ENCODE peak calls at places on chromosomes 7 and 10, in nine cellular contexts. E, N, A, W, Z, R, B, V and L are unnamed samples.

GRCh38 chr7:83751217-83751616 is 102.3 kb upstream of the SEMA3E start:
- DNase-seq in E (peak), N (no peak), A (no peak), W (no peak), Z (no peak), R (no peak), B (no peak), V (no peak), L (no peak)

GRCh38 chr10:78510566-78511323 is 477.1 kb downstream of the RPS24 start:
- DNase-seq in E (no peak), N (no peak), A (no peak), W (no peak), Z (no peak), R (no peak), B (no peak), V (no peak), L (no peak)

GRCh38 chr7:93011351-93012294 is 106.2 kb downstream of the SAMD9 start:
- DNase-seq in E (peak), N (no peak), A (no peak), W (no peak), Z (no peak), R (no peak), B (no peak), V (no peak), L (no peak)

GRCh38 chr7:151382079-151382885 is 27.6 kb downstream of the WDR86 start:
- DNase-seq in E (no peak), N (no peak), A (no peak), W (no peak), Z (no peak), R (no peak), B (peak), V (no peak), L (no peak)

GRCh38 chr10:29767958-29768357 is 133.2 kb upstream of the SVIL start:
- DNase-seq in E (no peak), N (no peak), A (no peak), W (no peak), Z (no peak), R (no peak), B (no peak), V (no peak), L (no peak)

GRCh38 chr7:4266270-4267040 is 415.6 kb upstream of the FOXK1 start:
- DNase-seq in E (no peak), N (no peak), A (no peak), W (no peak), Z (peak), R (no peak), B (no peak), V (no peak), L (no peak)

GRCh38 chr7:146557971-146558469 is 441.4 kb downstream of the CNTNAP2 start:
- DNase-seq in E (no peak), N (no peak), A (no peak), W (no peak), Z (no peak), R (no peak), B (no peak), V (no peak), L (peak)

GRCh38 chr10:119211176-119211575 is 3.8 kb downstream of the GRK5 start:
- DNase-seq in E (peak), N (no peak), A (no peak), W (no peak), Z (no peak), R (no peak), B (no peak), V (no peak), L (no peak)

GRCh38 chr7:73606801-73607691 is 17.3 kb downstream of the MLXIPL start:
- DNase-seq in E (peak), N (peak), A (peak), W (no peak), Z (peak), R (peak), B (peak), V (peak), L (peak)

GRCh38 chr10:104146871-104147270 is 24.9 kb downstream of the SFR1 start:
- DNase-seq in E (no peak), N (no peak), A (no peak), W (no peak), Z (no peak), R (peak), B (no peak), V (no peak), L (peak)

GRCh38 chr10:129005080-129005479 is 462.0 kb upstream of the MGMT start:
- DNase-seq in E (no peak), N (no peak), A (no peak), W (no peak), Z (no peak), R (no peak), B (no peak), V (no peak), L (no peak)